ENCODE peak calls at places on chromosome 17, in ten cellular contexts. C is psoas muscle; K is CD4-positive, alpha-beta memory T cell; J is tibial nerve; M is RWPE2; O is sigmoid colon; V is GM23248; X is brain microvascular endothelial cell; L is stomach; P is kidney. U is an unnamed sample.

GRCh38 chr17:40355123-40355803 is 9.3 kb downstream of the GJD3 start:
- DNase-seq in L (peak; percentile 80), C (peak; percentile 82), M (no peak), X (no peak), P (peak; percentile 90), O (peak; percentile 91), V (peak; percentile 59), J (peak; percentile 85), K (peak; percentile 81), U (no peak)

GRCh38 chr17:32349503-32349853 is 479 bp upstream of the ZNF207 start:
- DNase-seq in M (no peak), L (no peak), V (peak; percentile 45), J (peak; percentile 21), X (no peak), O (no peak), C (no peak), P (no peak), K (no peak), U (no peak)

GRCh38 chr17:48761114-48761513 is 32.6 kb upstream of the HOXB13 start:
- DNase-seq in K (no peak), X (no peak), O (peak; percentile 3), C (no peak), P (no peak), M (no peak), V (no peak), L (no peak), J (no peak), U (no peak)

GRCh38 chr17:74972107-74972972 is at the start of gene HID1:
- DNase-seq in M (no peak), P (peak; percentile 86), L (peak; percentile 91), O (no peak), X (no peak), V (peak; percentile 43), J (no peak), K (peak; percentile 74), C (peak; percentile 61), U (no peak)

GRCh38 chr17:50110591-50111349 is 15.6 kb downstream of the PDK2 start:
- DNase-seq in C (peak; percentile 84), X (no peak), L (no peak), P (peak; percentile 81), V (no peak), O (no peak), J (no peak), K (no peak), M (no peak), U (no peak)

GRCh38 chr17:49995055-49995738 is at the start of gene DLX3:
- DNase-seq in M (peak; percentile 89), X (peak; percentile 46), O (peak; percentile 86), V (peak; percentile 91), L (peak; percentile 81), C (peak; percentile 56), P (peak; percentile 93), K (no peak), J (peak; percentile 20), U (peak; percentile 57)

GRCh38 chr17:17325816-17326215 is 22.6 kb downstream of the NT5M start:
- DNase-seq in V (no peak), L (no peak), C (no peak), O (no peak), K (no peak), X (no peak), P (peak; percentile 42), J (no peak), M (no peak), U (no peak)

GRCh38 chr17:63116228-63116627 is 150.2 kb downstream of the TANC2 start:
- DNase-seq in L (no peak), P (no peak), J (no peak), X (no peak), M (no peak), O (no peak), K (no peak), V (no peak), C (no peak), U (no peak)

GRCh38 chr17:68035131-68035522 is 408 bp upstream of the KPNA2 start:
- DNase-seq in X (peak; percentile 91), L (peak; percentile 94), V (peak; percentile 97), C (peak; percentile 95), O (peak; percentile 96), J (peak; percentile 80), P (peak; percentile 98), K (no peak), M (peak; percentile 96), U (peak; percentile 56)

GRCh38 chr17:5430413-5430999 is 8.4 kb downstream of the C1QBP start:
- DNase-seq in O (no peak), C (no peak), V (no peak), K (no peak), J (no peak), L (no peak), P (no peak), M (no peak), X (no peak), U (no peak)

GRCh38 chr17:58314706-58315015 is 13.9 kb downstream of the TSPOAP1 start:
- DNase-seq in L (peak; percentile 3), P (no peak), C (no peak), V (no peak), K (no peak), M (peak; percentile 42), X (no peak), O (no peak), J (no peak), U (no peak)

GRCh38 chr17:1069847-1070246 is 72.9 kb downstream of the TIMM22 start:
- DNase-seq in V (no peak), C (peak; percentile 15), K (no peak), X (no peak), M (peak; percentile 45), J (no peak), O (no peak), L (no peak), P (peak; percentile 57), U (no peak)

GRCh38 chr17:58763263-58763662 is 7.6 kb downstream of the PPM1E start:
- DNase-seq in L (no peak), M (no peak), P (no peak), V (no peak), X (no peak), O (no peak), J (no peak), K (no peak), C (no peak), U (no peak)

GRCh38 chr17:82704886-82705285 is 6.4 kb upstream of the RAB40B start:
- DNase-seq in P (peak; percentile 46), J (no peak), C (no peak), M (no peak), K (no peak), V (no peak), L (no peak), X (no peak), O (no peak), U (no peak)

GRCh38 chr17:47324224-47325020 is 667 bp downstream of the EFCAB13 start:
- DNase-seq in M (no peak), V (peak; percentile 72), X (no peak), J (peak; percentile 66), K (peak; percentile 52), O (peak; percentile 81), P (no peak), L (peak; percentile 63), C (peak; percentile 53), U (no peak)
- H3K27ac ChIP-seq in M (no peak overlapping the region), V (peak overlapping the region; percentile 45), X (no peak overlapping the region), J (peak overlapping the region; percentile 90), K (peak overlapping the region; percentile 58), O (peak overlapping the region; percentile 86), P (peak overlapping the region; percentile 74), L (peak overlapping the region; percentile 93), C (peak overlapping the region; percentile 64), U (no peak overlapping the region)

DNA sequence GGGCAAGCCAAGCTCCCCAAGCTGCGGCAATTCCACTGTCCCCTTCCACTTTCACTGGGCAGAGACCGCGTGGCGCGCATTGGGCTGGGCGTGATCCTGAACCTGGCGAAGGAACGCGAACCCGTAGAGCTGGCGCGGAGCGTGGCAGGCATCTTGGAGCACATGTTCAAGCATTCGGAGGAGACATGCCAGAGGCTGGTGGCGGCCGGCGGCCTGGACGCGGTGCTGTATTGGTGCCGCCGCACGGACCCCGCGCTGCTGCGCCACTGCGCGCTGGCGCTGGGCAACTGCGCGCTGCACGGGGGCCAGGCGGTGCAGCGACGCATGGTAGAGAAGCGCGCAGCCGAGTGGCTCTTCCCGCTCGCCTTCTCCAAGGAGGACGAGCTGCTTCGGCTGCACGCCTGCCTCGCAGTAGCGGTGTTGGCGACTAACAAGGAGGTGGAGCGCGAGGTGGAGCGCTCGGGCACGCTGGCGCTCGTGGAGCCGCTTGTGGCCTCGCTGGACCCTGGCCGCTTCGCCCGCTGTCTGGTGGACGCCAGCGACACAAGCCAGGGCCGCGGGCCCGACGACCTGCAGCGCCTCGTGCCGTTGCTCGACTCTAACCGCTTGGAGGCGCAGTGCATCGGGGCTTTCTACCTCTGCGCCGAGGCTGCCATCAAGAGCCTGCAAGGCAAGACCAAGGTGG is 9.8 kb downstream of the SARM1 start:
- DNase-seq in M (no peak), C (no peak), K (no peak), L (peak; percentile 44), V (no peak), O (no peak), P (no peak), X (no peak), J (no peak), U (no peak)
- H3K4me3 ChIP-seq in M (no peak overlapping the region), C (peak overlapping the region; percentile 22), K (no peak overlapping the region), L (peak overlapping the region; percentile 10), V (no peak overlapping the region), O (no peak overlapping the region), P (no peak overlapping the region), X (no peak overlapping the region), J (no peak overlapping the region), U (no peak overlapping the region)

GRCh38 chr17:78458739-78459335 is 80.4 kb downstream of the PGS1 start:
- DNase-seq in K (no peak), V (no peak), C (no peak), J (no peak), O (no peak), L (no peak), M (no peak), P (no peak), X (no peak), U (no peak)

GRCh38 chr17:78459696-78460095 is 81.2 kb downstream of the PGS1 start:
- DNase-seq in X (no peak), V (no peak), L (no peak), M (no peak), K (no peak), O (no peak), J (no peak), C (no peak), P (no peak), U (no peak)

GRCh38 chr17:78460951-78461944 is 82.8 kb downstream of the PGS1 start:
- DNase-seq in L (no peak), M (no peak), P (no peak), X (no peak), J (no peak), O (no peak), V (no peak), K (no peak), C (no peak), U (no peak)

GRCh38 chr17:78462148-78462547 is 83.7 kb downstream of the PGS1 start:
- DNase-seq in X (no peak), V (no peak), K (no peak), C (no peak), P (no peak), O (no peak), L (no peak), M (no peak), J (no peak), U (no peak)

GRCh38 chr17:78460176-78460675 is 81.8 kb downstream of the PGS1 start:
- DNase-seq in V (no peak), K (no peak), P (no peak), L (no peak), X (no peak), M (no peak), C (no peak), O (no peak), J (no peak), U (no peak)
- H3K27ac ChIP-seq in V (no peak overlapping the region), K (no peak overlapping the region), P (no peak overlapping the region), L (no peak overlapping the region), X (no peak overlapping the region), M (no peak overlapping the region), C (no peak overlapping the region), O (no peak overlapping the region), J (no peak overlapping the region), U (no peak overlapping the region)

GRCh38 chr17:42571435-42572225 is 4.7 kb downstream of the MLX start:
- DNase-seq in M (no peak), V (no peak), P (no peak), L (peak; percentile 84), C (no peak), X (no peak), K (no peak), J (no peak), O (no peak), U (no peak)
- H3K4me3 ChIP-seq in M (no peak overlapping the region), V (no peak overlapping the region), P (no peak overlapping the region), L (no peak overlapping the region), C (no peak overlapping the region), X (no peak overlapping the region), K (no peak overlapping the region), J (no peak overlapping the region), O (no peak overlapping the region), U (no peak overlapping the region)